ENCODE peak calls at places on chromosomes 2 and 18, in five cellular contexts. H is SK-N-SH, L is K562, K is H1, T is HepG2. N is an unnamed sample.
A peak's percentile ranks its signal among the peaks of the same experiment; 100 is the strongest.

GRCh38 chr2:240985881-240986786 is 12.3 kb upstream of the SNED1 start:
- DNase-seq in H (no peak), L (no peak), K (no peak), T (no peak), N (no peak)

GRCh38 chr18:44452346-44452745 is 228.3 kb upstream of the SETBP1 start:
- DNase-seq in H (no peak), L (no peak), K (no peak), T (no peak), N (no peak)

GRCh38 chr2:37654932-37655331 is 16.5 kb downstream of the CDC42EP3 start:
- DNase-seq in H (no peak), L (no peak), K (no peak), T (no peak), N (no peak)

GRCh38 chr2:74321737-74322136 is 21.5 kb downstream of the SLC4A5 start:
- DNase-seq in H (no peak), L (peak; percentile 11), K (no peak), T (no peak), N (no peak)

GRCh38 chr2:229780856-229781773 is 66.8 kb upstream of the DNER start:
- DNase-seq in H (peak; percentile 49), L (peak; percentile 24), K (no peak), T (peak; percentile 43), N (peak; percentile 12)

GRCh38 chr2:57878573-57878910 is 168.1 kb upstream of the VRK2 start:
- DNase-seq in H (no peak), L (no peak), K (no peak), T (no peak), N (no peak)

GRCh38 chr2:20419007-20419576 is 27.8 kb upstream of the RHOB start:
- DNase-seq in H (no peak), L (no peak), K (no peak), T (peak; percentile 65), N (no peak)

GRCh38 chr2:97957432-97958183 is 38.1 kb downstream of the TMEM131 start:
- DNase-seq in H (no peak), L (no peak), K (no peak), T (no peak), N (no peak)

GRCh38 chr2:99784946-99785345 is 295.1 kb upstream of the REV1 start:
- DNase-seq in H (no peak), L (no peak), K (no peak), T (no peak), N (no peak)

GRCh38 chr2:5560981-5561380 is 131.2 kb upstream of the SOX11 start:
- DNase-seq in H (peak; percentile 32), L (no peak), K (no peak), T (no peak), N (no peak)

GRCh38 chr2:234291765-234292204 is 205.1 kb downstream of the ARL4C start:
- DNase-seq in H (no peak), L (no peak), K (no peak), T (no peak), N (no peak)

GRCh38 chr2:219611866-219612604 is 14.4 kb downstream of the STK11IP start:
- DNase-seq in H (no peak), L (no peak), K (no peak), T (no peak), N (no peak)

GRCh38 chr2:34910018-34910417 is 1310.9 kb upstream of the FAM98A start:
- DNase-seq in H (no peak), L (no peak), K (no peak), T (no peak), N (no peak)

GRCh38 chr2:73291461-73292315 is 1.7 kb downstream of the EGR4 start:
- DNase-seq in H (peak; percentile 94), L (no peak), K (no peak), T (no peak), N (no peak)

GRCh38 chr18:53361044-53361443 is 863.4 kb downstream of the MBD2 start:
- DNase-seq in H (no peak), L (no peak), K (no peak), T (no peak), N (no peak)

GRCh38 chr2:10159486-10160160 is 37.1 kb downstream of the RRM2 start:
- DNase-seq in H (peak; percentile 47), L (no peak), K (no peak), T (no peak), N (no peak)

GRCh38 chr18:50268022-50268747 is 1.9 kb upstream of the CFAP53 start:
- DNase-seq in H (peak; percentile 51), L (no peak), K (peak; percentile 75), T (no peak), N (no peak)

GRCh38 chr2:9422321-9423099 is 818 bp downstream of the ITGB1BP1 start:
- DNase-seq in H (peak; percentile 74), L (peak; percentile 56), K (no peak), T (peak; percentile 47), N (peak; percentile 18)

GRCh38 chr2:60819155-60819862 is 62.1 kb upstream of the REL start:
- DNase-seq in H (no peak), L (no peak), K (no peak), T (no peak), N (no peak)

GRCh38 chr18:490024-490366 is 10.5 kb downstream of the COLEC12 start:
- DNase-seq in H (no peak), L (no peak), K (no peak), T (no peak), N (no peak)

GRCh38 chr2:132668986-132669853 is 785 bp downstream of the LYPD1 start:
- DNase-seq in H (peak; percentile 59), L (no peak), K (no peak), T (no peak), N (no peak)

GRCh38 chr2:112623913-112624777 is 21.6 kb upstream of the SLC20A1 start:
- DNase-seq in H (no peak), L (peak; percentile 74), K (no peak), T (no peak), N (peak; percentile 56)

GRCh38 chr2:149737882-149738281 is 150.3 kb upstream of the MMADHC start:
- DNase-seq in H (no peak), L (no peak), K (no peak), T (no peak), N (no peak)

GRCh38 chr18:11909597-11910026 is 1.5 kb upstream of the MPPE1 start:
- DNase-seq in H (no peak), L (no peak), K (no peak), T (peak; percentile 26), N (no peak)

GRCh38 chr2:238743243-238744068 is 104.4 kb upstream of the TWIST2 start:
- DNase-seq in H (no peak), L (peak; percentile 21), K (no peak), T (no peak), N (no peak)

GRCh38 chr2:162422894-162423293 is 79.0 kb downstream of the GCA start:
- DNase-seq in H (no peak), L (no peak), K (no peak), T (no peak), N (no peak)

GRCh38 chr2:240623531-240624010 is 1.7 kb upstream of the GPR35 start:
- DNase-seq in H (no peak), L (no peak), K (no peak), T (no peak), N (no peak)

GRCh38 chr2:100317634-100318033 is 4.7 kb downstream of the LONRF2 start:
- DNase-seq in H (no peak), L (no peak), K (no peak), T (no peak), N (no peak)

GRCh38 chr2:27263287-27264252 is 723 bp upstream of the SLC30A3 start:
- DNase-seq in H (peak; percentile 65), L (no peak), K (no peak), T (no peak), N (no peak)

DNA sequence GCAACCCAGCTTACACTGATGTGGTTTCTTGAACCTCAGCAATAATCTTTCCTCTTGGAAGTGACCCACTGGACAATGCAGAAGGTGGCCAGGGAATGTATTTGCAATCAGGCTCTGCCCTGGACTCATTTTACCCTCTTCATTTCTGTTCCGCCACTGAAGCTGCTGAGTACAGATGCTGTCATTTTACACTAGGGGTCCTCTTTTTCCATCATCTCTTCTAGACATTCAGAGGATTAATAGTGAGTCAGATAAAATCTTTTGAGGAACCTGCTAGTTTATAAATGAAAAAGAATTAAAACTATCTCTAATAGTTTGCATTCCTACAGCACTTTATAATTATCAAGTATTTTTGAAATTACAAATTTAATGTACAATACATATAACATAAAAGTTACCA is 87.9 kb upstream of the PNPT1 start:
- DNase-seq in H (no peak), L (no peak), K (no peak), T (no peak), N (no peak)
- TF ChIP-seq CTCF in H (peak; percentile 30), L (no peak), K (no peak), T (no peak), N (no peak)

DNA sequence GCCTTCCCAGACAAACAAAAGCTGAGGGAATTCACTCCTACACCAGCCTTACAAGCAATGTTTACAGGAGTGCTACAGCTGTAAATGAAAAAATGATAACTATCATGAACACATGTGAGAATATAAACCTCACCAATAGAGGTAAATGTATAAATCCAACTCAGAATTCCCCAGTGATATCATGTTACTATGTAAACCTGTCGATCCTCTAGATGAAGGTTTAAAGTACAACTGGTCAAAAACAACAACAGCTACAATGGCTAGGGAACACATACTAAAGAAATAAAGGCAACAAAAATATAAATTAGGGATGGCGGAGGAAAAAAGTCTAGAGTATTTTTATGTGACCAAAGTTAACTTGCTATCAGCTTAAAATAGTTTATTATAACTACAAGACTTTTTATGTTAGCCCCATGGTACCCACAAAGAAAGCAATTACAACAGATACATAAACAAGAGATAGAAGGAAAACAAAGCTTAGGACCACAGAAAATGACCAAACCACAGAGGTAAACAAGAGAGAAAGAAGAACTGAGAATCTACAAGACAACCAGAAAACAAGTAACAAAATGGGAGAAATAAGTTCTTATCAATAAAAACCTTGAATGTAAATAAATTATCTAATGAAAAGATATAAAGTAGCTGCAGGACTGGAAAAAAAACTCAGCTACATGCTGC is 8.3 kb downstream of the CERKL start:
- DNase-seq in H (no peak), L (no peak), K (no peak), T (peak; percentile 6), N (no peak)
- TF ChIP-seq YY1 in H (no peak), L (no peak), K (no peak), T (no peak), N (no peak)

GRCh38 chr2:43130548-43130875 is 95.9 kb downstream of the ZFP36L2 start:
- DNase-seq in H (peak; percentile 39), L (no peak), K (no peak), T (no peak), N (no peak)

GRCh38 chr2:43131051-43131889 is 95.1 kb downstream of the ZFP36L2 start:
- DNase-seq in H (peak; percentile 73), L (peak; percentile 76), K (no peak), T (peak; percentile 80), N (peak; percentile 89)

GRCh38 chr2:43132523-43133301 is 93.7 kb downstream of the ZFP36L2 start:
- DNase-seq in H (peak; percentile 40), L (no peak), K (no peak), T (no peak), N (no peak)

GRCh38 chr2:43133336-43133707 is 93.1 kb downstream of the ZFP36L2 start:
- DNase-seq in H (peak; percentile 39), L (no peak), K (no peak), T (no peak), N (no peak)

GRCh38 chr2:43131890-43132522 is 94.4 kb downstream of the ZFP36L2 start:
- DNase-seq in H (peak; percentile 45), L (no peak), K (no peak), T (no peak), N (no peak)
- TF ChIP-seq CTCF in H (no peak), L (no peak), K (no peak), T (no peak), N (no peak)

GRCh38 chr2:237726401-237726830 is 72.2 kb upstream of the RBM44 start:
- DNase-seq in H (peak; percentile 65), L (no peak), K (no peak), T (no peak), N (no peak)
- TF ChIP-seq YY1 in H (no peak), L (no peak), K (no peak), T (no peak), N (no peak)

N was measured in HCT116.